ENCODE peak calls at places on chromosomes 12 and 14, in four cellular contexts. One of them, this sample, is unnamed.

GRCh38 chr12:80553316-80553715 is 109.3 kb downstream of the PTPRQ start:
- DNase-seq in NCI-H460: peak; percentile 20
- DNase-seq in NCI-H226: peak; percentile 84
- DNase-seq in caudate nucleus: no peak
- DNase-seq in this sample: peak; percentile 75

GRCh38 chr14:98665019-98665418 is 607.0 kb downstream of the BCL11B start:
- DNase-seq in NCI-H460: no peak
- DNase-seq in NCI-H226: no peak
- DNase-seq in caudate nucleus: no peak
- DNase-seq in this sample: no peak

GRCh38 chr12:112018571-112019237 is 5.5 kb downstream of the ERP29 start:
- DNase-seq in NCI-H460: no peak
- DNase-seq in NCI-H226: peak; percentile 59
- DNase-seq in caudate nucleus: no peak
- DNase-seq in this sample: peak; percentile 74

GRCh38 chr12:119693006-119693405 is 25.1 kb downstream of the PRKAB1 start:
- DNase-seq in NCI-H460: peak; percentile 77
- DNase-seq in NCI-H226: peak; percentile 93
- DNase-seq in caudate nucleus: no peak
- DNase-seq in this sample: peak; percentile 83

GRCh38 chr14:23061995-23062394 is 4.7 kb upstream of the CDH24 start:
- DNase-seq in NCI-H460: peak; percentile 67
- DNase-seq in NCI-H226: peak; percentile 97
- DNase-seq in caudate nucleus: no peak
- DNase-seq in this sample: peak; percentile 83

GRCh38 chr12:79886917-79887519 is 47.9 kb downstream of the PPP1R12A start:
- DNase-seq in NCI-H460: peak; percentile 36
- DNase-seq in NCI-H226: peak; percentile 43
- DNase-seq in caudate nucleus: no peak
- DNase-seq in this sample: peak; percentile 6

GRCh38 chr12:85531345-85531744 is 251.3 kb downstream of the ALX1 start:
- DNase-seq in NCI-H460: no peak
- DNase-seq in NCI-H226: no peak
- DNase-seq in caudate nucleus: no peak
- DNase-seq in this sample: no peak

GRCh38 chr14:98093111-98093510 is 1178.9 kb downstream of the BCL11B start:
- DNase-seq in NCI-H460: no peak
- DNase-seq in NCI-H226: no peak
- DNase-seq in caudate nucleus: no peak
- DNase-seq in this sample: no peak

GRCh38 chr14:62694075-62694474 is 351.2 kb downstream of the KCNH5 start:
- DNase-seq in NCI-H460: no peak
- DNase-seq in NCI-H226: peak; percentile 95
- DNase-seq in caudate nucleus: no peak
- DNase-seq in this sample: peak; percentile 35

GRCh38 chr14:28482644-28483043 is 283.9 kb upstream of the FOXG1 start:
- DNase-seq in NCI-H460: no peak
- DNase-seq in NCI-H226: no peak
- DNase-seq in caudate nucleus: no peak
- DNase-seq in this sample: no peak

GRCh38 chr12:132084681-132085635 is 59.2 kb downstream of the DDX51 start:
- DNase-seq in NCI-H460: peak; percentile 23
- DNase-seq in NCI-H226: no peak
- DNase-seq in caudate nucleus: no peak
- DNase-seq in this sample: peak; percentile 6

GRCh38 chr14:76326918-76327689 is 48.8 kb upstream of the ESRRB start:
- DNase-seq in NCI-H460: no peak
- DNase-seq in NCI-H226: no peak
- DNase-seq in caudate nucleus: no peak
- DNase-seq in this sample: no peak

GRCh38 chr12:119780786-119781434 is 96.2 kb downstream of the CIT start:
- DNase-seq in NCI-H460: peak; percentile 44
- DNase-seq in NCI-H226: peak; percentile 5
- DNase-seq in caudate nucleus: no peak
- DNase-seq in this sample: no peak

GRCh38 chr12:52165096-52165855 is 26.5 kb downstream of the KRT80 start:
- DNase-seq in NCI-H460: no peak
- DNase-seq in NCI-H226: no peak
- DNase-seq in caudate nucleus: no peak
- DNase-seq in this sample: no peak

GRCh38 chr12:78194448-78194847 is 363.8 kb downstream of the NAV3 start:
- DNase-seq in NCI-H460: no peak
- DNase-seq in NCI-H226: peak; percentile 13
- DNase-seq in caudate nucleus: no peak
- DNase-seq in this sample: peak; percentile 94

GRCh38 chr14:104424406-104425072 is 155.0 kb upstream of the C14orf180 start:
- DNase-seq in NCI-H460: no peak
- DNase-seq in NCI-H226: no peak
- DNase-seq in caudate nucleus: peak; percentile 38
- DNase-seq in this sample: no peak

GRCh38 chr12:12338528-12339168 is 11.4 kb downstream of the MANSC1 start:
- DNase-seq in NCI-H460: no peak
- DNase-seq in NCI-H226: peak; percentile 32
- DNase-seq in caudate nucleus: no peak
- DNase-seq in this sample: no peak

GRCh38 chr12:103840399-103840880 is 594 bp downstream of the NT5DC3 start:
- DNase-seq in NCI-H460: no peak
- DNase-seq in NCI-H226: peak; percentile 6
- DNase-seq in caudate nucleus: no peak
- DNase-seq in this sample: no peak

GRCh38 chr12:56632701-56633464 is 2.8 kb upstream of the BAZ2A start:
- DNase-seq in NCI-H460: no peak
- DNase-seq in NCI-H226: no peak
- DNase-seq in caudate nucleus: no peak
- DNase-seq in this sample: no peak

GRCh38 chr12:46383654-46384450 is 11.3 kb upstream of the SLC38A2 start:
- DNase-seq in NCI-H460: peak; percentile 89
- DNase-seq in NCI-H226: peak; percentile 99
- DNase-seq in caudate nucleus: peak; percentile 79
- DNase-seq in this sample: peak; percentile 95

GRCh38 chr12:2884810-2885209 is 5.9 kb upstream of the TULP3 start:
- DNase-seq in NCI-H460: no peak
- DNase-seq in NCI-H226: no peak
- DNase-seq in caudate nucleus: no peak
- DNase-seq in this sample: no peak

GRCh38 chr14:52052289-52052943 is 16.4 kb downstream of the NID2 start:
- DNase-seq in NCI-H460: no peak
- DNase-seq in NCI-H226: peak; percentile 52
- DNase-seq in caudate nucleus: no peak
- DNase-seq in this sample: peak; percentile 83

GRCh38 chr14:23562822-23563472 is 4.6 kb downstream of the AP1G2 start:
- DNase-seq in NCI-H460: no peak
- DNase-seq in NCI-H226: no peak
- DNase-seq in caudate nucleus: peak; percentile 47
- DNase-seq in this sample: no peak

GRCh38 chr14:24132061-24132685 is 1.7 kb downstream of the FITM1 start:
- DNase-seq in NCI-H460: no peak
- DNase-seq in NCI-H226: no peak
- DNase-seq in caudate nucleus: no peak
- DNase-seq in this sample: no peak

GRCh38 chr14:25108959-25109358 is 59.0 kb upstream of the STXBP6 start:
- DNase-seq in NCI-H460: no peak
- DNase-seq in NCI-H226: peak; percentile 15
- DNase-seq in caudate nucleus: no peak
- DNase-seq in this sample: no peak

GRCh38 chr12:22459872-22460490 is 84.4 kb downstream of the C2CD5 start:
- DNase-seq in NCI-H460: peak; percentile 51
- DNase-seq in NCI-H226: peak; percentile 8
- DNase-seq in caudate nucleus: no peak
- DNase-seq in this sample: no peak

GRCh38 chr12:41286426-41286825 is 98.3 kb downstream of the PDZRN4 start:
- DNase-seq in NCI-H460: no peak
- DNase-seq in NCI-H226: no peak
- DNase-seq in caudate nucleus: no peak
- DNase-seq in this sample: no peak

GRCh38 chr14:60188115-60188514 is 22.9 kb upstream of the DHRS7 start:
- DNase-seq in NCI-H460: peak; percentile 16
- DNase-seq in NCI-H226: no peak
- DNase-seq in caudate nucleus: no peak
- DNase-seq in this sample: no peak

GRCh38 chr12:47741340-47741703 is 16.0 kb upstream of the ENDOU start:
- DNase-seq in NCI-H460: no peak
- DNase-seq in NCI-H226: peak; percentile 34
- DNase-seq in caudate nucleus: peak; percentile 94
- DNase-seq in this sample: no peak

GRCh38 chr12:96015672-96016071 is 19.5 kb upstream of the HAL start:
- DNase-seq in NCI-H460: no peak
- DNase-seq in NCI-H226: no peak
- DNase-seq in caudate nucleus: no peak
- DNase-seq in this sample: no peak

GRCh38 chr14:69985456-69985855 is 106.2 kb downstream of the SMOC1 start:
- DNase-seq in NCI-H460: peak; percentile 60
- DNase-seq in NCI-H226: no peak
- DNase-seq in caudate nucleus: no peak
- DNase-seq in this sample: peak; percentile 51

GRCh38 chr12:122681814-122682213 is 21.3 kb downstream of the HCAR2 start:
- DNase-seq in NCI-H460: no peak
- DNase-seq in NCI-H226: peak; percentile 17
- DNase-seq in caudate nucleus: no peak
- DNase-seq in this sample: peak; percentile 60

GRCh38 chr14:64080452-64080851 is 213.7 kb downstream of the ESR2 start:
- DNase-seq in NCI-H460: no peak
- DNase-seq in NCI-H226: no peak
- DNase-seq in caudate nucleus: no peak
- DNase-seq in this sample: no peak

GRCh38 chr14:75979641-75980422 is 2.0 kb downstream of the TGFB3 start:
- DNase-seq in NCI-H460: no peak
- DNase-seq in NCI-H226: no peak
- DNase-seq in caudate nucleus: peak; percentile 55
- DNase-seq in this sample: no peak

GRCh38 chr14:68181395-68182326 is 362.1 kb downstream of the RAD51B start:
- DNase-seq in NCI-H460: no peak
- DNase-seq in NCI-H226: no peak
- DNase-seq in caudate nucleus: no peak
- DNase-seq in this sample: no peak

GRCh38 chr12:50315803-50316202 is 32.5 kb upstream of the LIMA1 start:
- DNase-seq in NCI-H460: no peak
- DNase-seq in NCI-H226: no peak
- DNase-seq in caudate nucleus: no peak
- DNase-seq in this sample: no peak

GRCh38 chr14:99174920-99175319 is 97.1 kb downstream of the BCL11B start:
- DNase-seq in NCI-H460: no peak
- DNase-seq in NCI-H226: no peak
- DNase-seq in caudate nucleus: no peak
- DNase-seq in this sample: no peak

GRCh38 chr14:105617201-105617777 is 90.9 kb downstream of the TMEM121 start:
- DNase-seq in NCI-H460: no peak
- DNase-seq in NCI-H226: no peak
- DNase-seq in caudate nucleus: no peak
- DNase-seq in this sample: no peak

This sample was measured in skeletal muscle cell.